ENCODE peak calls at places on chromosomes 13 and 19, in nine cellular contexts. R is CD4-positive, alpha-beta T cell; F is HTR-8/SVneo; G is LHCN-M2; C is NCI-H1105; V is M059J; U is mucosa of gallbladder; L is right lobe of liver; H is COR-L47. Z is an unnamed sample.

GRCh38 chr13:29743229-29743786 is 107.1 kb downstream of the UBL3 start:
- DNase-seq in U (no peak), R (no peak), G (no peak), C (no peak), H (no peak), L (no peak), F (no peak), V (peak; percentile 87), Z (no peak)

GRCh38 chr13:66835040-66835628 is 395.0 kb downstream of the PCDH9 start:
- DNase-seq in G (peak; percentile 60), V (no peak), F (no peak), H (peak; percentile 99), C (peak; percentile 97), L (peak; percentile 80), R (no peak), U (peak; percentile 54), Z (no peak)

GRCh38 chr19:30564551-30565011 is 192.4 kb downstream of the ZNF536 start:
- DNase-seq in C (no peak), V (no peak), L (no peak), H (no peak), R (no peak), U (no peak), G (no peak), F (no peak), Z (no peak)

GRCh38 chr13:94701313-94702180 is 10.8 kb downstream of the SOX21 start:
- DNase-seq in U (no peak), V (no peak), R (no peak), F (no peak), G (no peak), C (no peak), L (no peak), H (no peak), Z (no peak)

GRCh38 chr19:51986309-51987291 is at the start of gene ZNF350:
- DNase-seq in R (peak; percentile 80), C (peak; percentile 93), L (peak; percentile 95), U (peak; percentile 98), G (peak; percentile 94), H (peak; percentile 90), F (peak; percentile 72), V (peak; percentile 94), Z (peak; percentile 93)

GRCh38 chr13:53110181-53110580 is 81.6 kb downstream of the OLFM4 start:
- DNase-seq in V (no peak), L (no peak), G (no peak), R (no peak), F (no peak), U (no peak), C (no peak), H (no peak), Z (no peak)

GRCh38 chr13:33087790-33088189 is 71.6 kb downstream of the KL start:
- DNase-seq in L (no peak), C (no peak), R (no peak), U (no peak), H (no peak), V (peak; percentile 29), F (no peak), G (peak; percentile 44), Z (peak; percentile 53)

GRCh38 chr19:44876930-44877530 is 14.0 kb upstream of the TOMM40 start:
- DNase-seq in G (no peak), R (no peak), V (no peak), H (no peak), F (no peak), L (no peak), U (no peak), C (no peak), Z (no peak)

GRCh38 chr13:104301216-104301975 is 1235.2 kb upstream of the SLC10A2 start:
- DNase-seq in V (peak; percentile 65), G (no peak), C (peak; percentile 89), H (peak; percentile 25), F (no peak), L (no peak), U (no peak), R (no peak), Z (no peak)

GRCh38 chr13:67231481-67231940 is 1.4 kb upstream of the PCDH9 start:
- DNase-seq in L (no peak), C (no peak), H (no peak), V (no peak), R (no peak), F (no peak), U (no peak), G (no peak), Z (peak; percentile 15)

GRCh38 chr13:51255556-51255955 is 33.4 kb downstream of the FAM124A start:
- DNase-seq in H (no peak), V (no peak), F (no peak), C (no peak), R (no peak), U (no peak), L (no peak), G (no peak), Z (no peak)

GRCh38 chr13:40269086-40269485 is 397.4 kb downstream of the FOXO1 start:
- DNase-seq in H (no peak), U (peak; percentile 34), G (no peak), F (no peak), R (no peak), V (no peak), L (no peak), C (no peak), Z (no peak)

GRCh38 chr19:22625266-22626035 is 8.7 kb upstream of the ZNF492 start:
- DNase-seq in L (no peak), G (no peak), R (no peak), U (no peak), V (no peak), F (no peak), C (no peak), H (no peak), Z (no peak)

GRCh38 chr19:2043864-2044708 is 7.0 kb downstream of the MKNK2 start:
- DNase-seq in C (no peak), R (no peak), L (no peak), V (no peak), U (no peak), H (no peak), F (no peak), G (no peak), Z (no peak)

GRCh38 chr19:10998045-10998533 is 37.3 kb downstream of the SMARCA4 start:
- DNase-seq in L (peak; percentile 86), G (peak; percentile 77), U (peak; percentile 40), F (no peak), R (no peak), V (peak; percentile 18), H (no peak), C (no peak), Z (no peak)

GRCh38 chr13:110396913-110397379 is 89.9 kb downstream of the COL4A2 start:
- DNase-seq in R (no peak), C (no peak), V (peak; percentile 98), G (peak; percentile 99), H (no peak), U (peak; percentile 88), L (no peak), F (peak; percentile 54), Z (peak; percentile 99)

GRCh38 chr13:50012396-50013169 is 2.7 kb upstream of the KCNRG start:
- DNase-seq in U (no peak), V (no peak), H (no peak), G (no peak), C (no peak), F (no peak), R (no peak), L (no peak), Z (no peak)

GRCh38 chr19:2015611-2015950 is at the start of gene BTBD2:
- DNase-seq in L (peak; percentile 62), R (peak; percentile 46), F (no peak), H (peak; percentile 34), U (peak; percentile 47), C (peak; percentile 57), V (peak; percentile 51), G (peak; percentile 54), Z (peak; percentile 71)

GRCh38 chr19:51783373-51783772 is 11.6 kb upstream of the FPR3 start:
- DNase-seq in G (peak; percentile 56), C (no peak), R (no peak), V (peak; percentile 45), U (no peak), H (no peak), F (no peak), L (no peak), Z (peak; percentile 52)

GRCh38 chr13:49561064-49561410 is 24.3 kb downstream of the RCBTB1 start:
- DNase-seq in H (no peak), U (no peak), L (no peak), R (no peak), G (no peak), F (no peak), V (no peak), C (no peak), Z (no peak)

GRCh38 chr13:33845572-33846305 is 27.8 kb downstream of the RFC3 start:
- DNase-seq in R (no peak), V (no peak), L (no peak), U (no peak), G (peak; percentile 6), H (no peak), C (no peak), F (no peak), Z (no peak)

GRCh38 chr19:6073858-6074708 is 36.2 kb downstream of the RFX2 start:
- DNase-seq in R (no peak), F (no peak), H (no peak), G (no peak), V (no peak), U (no peak), L (no peak), C (no peak), Z (no peak)

GRCh38 chr19:7515091-7515470 is 822 bp upstream of the ZNF358 start:
- DNase-seq in R (no peak), C (no peak), F (no peak), G (no peak), U (peak; percentile 55), V (peak; percentile 81), H (no peak), L (no peak), Z (peak; percentile 45)

GRCh38 chr19:27974082-27974513 is 1238.9 kb downstream of the UQCRFS1 start:
- DNase-seq in F (no peak), C (peak; percentile 46), R (no peak), H (no peak), L (no peak), G (no peak), V (no peak), U (peak; percentile 25), Z (peak; percentile 7)

GRCh38 chr19:46878613-46879375 is 18.0 kb downstream of the ARHGAP35 start:
- DNase-seq in L (no peak), H (no peak), V (peak; percentile 97), U (no peak), F (no peak), C (no peak), R (no peak), G (peak; percentile 92), Z (peak; percentile 95)

GRCh38 chr13:43785166-43785680 is 1.5 kb downstream of the ENOX1 start:
- DNase-seq in L (no peak), F (no peak), H (no peak), C (no peak), G (no peak), U (no peak), V (no peak), R (no peak), Z (no peak)

GRCh38 chr19:805600-806550 is 8.6 kb downstream of the PTBP1 start:
- DNase-seq in H (no peak), C (no peak), R (no peak), F (no peak), G (no peak), L (no peak), V (no peak), U (no peak), Z (no peak)

GRCh38 chr13:109655611-109656010 is 130.8 kb downstream of the IRS2 start:
- DNase-seq in F (no peak), V (no peak), H (no peak), C (no peak), U (no peak), L (no peak), R (no peak), G (no peak), Z (no peak)

GRCh38 chr13:33089311-33089710 is 73.1 kb downstream of the KL start:
- DNase-seq in H (peak; percentile 18), U (no peak), L (no peak), G (peak; percentile 55), F (no peak), C (no peak), R (no peak), V (no peak), Z (no peak)

GRCh38 chr19:3983542-3983914 is 1.7 kb downstream of the EEF2 start:
- DNase-seq in C (no peak), L (no peak), R (no peak), H (no peak), U (no peak), V (no peak), F (no peak), G (no peak), Z (no peak)

GRCh38 chr19:19550454-19550842 is 12.4 kb downstream of the CILP2 start:
- DNase-seq in L (no peak), U (no peak), F (no peak), G (no peak), H (no peak), R (no peak), V (peak; percentile 73), C (no peak), Z (peak; percentile 27)

Z was measured in ELR.